ENCODE peak calls at places on chromosomes 13 and 19, in eight cellular contexts. D, O, R, G, T, K, V and E are unnamed samples.

GRCh38 chr13:101700598-101700997 is 248.1 kb downstream of the ITGBL1 start:
- DNase-seq in D (no peak), O (no peak), R (no peak), G (no peak), T (no peak), K (no peak), V (no peak), E (no peak)

GRCh38 chr19:29785955-29786589 is 25.7 kb upstream of the CCNE1 start:
- DNase-seq in D (no peak), O (no peak), R (no peak), G (no peak), T (no peak), K (no peak), V (no peak), E (no peak)

GRCh38 chr13:66210677-66211076 is 1019.5 kb downstream of the PCDH9 start:
- DNase-seq in D (no peak), O (no peak), R (no peak), G (no peak), T (no peak), K (no peak), V (no peak), E (peak; percentile 35)

GRCh38 chr19:58325623-58326022 is 1.2 kb upstream of the ZSCAN22 start:
- DNase-seq in D (no peak), O (no peak), R (no peak), G (no peak), T (no peak), K (no peak), V (no peak), E (no peak)

GRCh38 chr13:104954210-104954609 is 1581.3 kb downstream of the EFNB2 start:
- DNase-seq in D (no peak), O (no peak), R (no peak), G (no peak), T (no peak), K (no peak), V (no peak), E (no peak)

GRCh38 chr13:40189885-40190655 is 476.4 kb downstream of the FOXO1 start:
- DNase-seq in D (no peak), O (peak; percentile 75), R (no peak), G (peak; percentile 59), T (peak; percentile 25), K (no peak), V (peak; percentile 35), E (no peak)

GRCh38 chr19:34804115-34804514 is 31.1 kb upstream of the ZNF599 start:
- DNase-seq in D (no peak), O (no peak), R (no peak), G (no peak), T (no peak), K (no peak), V (no peak), E (no peak)

GRCh38 chr13:21616880-21617279 is 12.9 kb upstream of the MICU2 start:
- DNase-seq in D (no peak), O (no peak), R (no peak), G (no peak), T (no peak), K (peak; percentile 37), V (no peak), E (no peak)

GRCh38 chr13:73335938-73336337 is 277.1 kb downstream of the KLF5 start:
- DNase-seq in D (no peak), O (no peak), R (no peak), G (no peak), T (no peak), K (no peak), V (no peak), E (no peak)

GRCh38 chr19:656751-657559 is 6.1 kb downstream of the RNF126 start:
- DNase-seq in D (no peak), O (no peak), R (no peak), G (no peak), T (no peak), K (no peak), V (no peak), E (no peak)

GRCh38 chr19:17112700-17113099 is 37.1 kb downstream of the MYO9B start:
- DNase-seq in D (no peak), O (no peak), R (no peak), G (no peak), T (no peak), K (no peak), V (no peak), E (no peak)

GRCh38 chr13:113001251-113002140 is 32.5 kb downstream of the MCF2L start:
- DNase-seq in D (no peak), O (peak; percentile 67), R (no peak), G (peak; percentile 55), T (no peak), K (peak; percentile 52), V (peak; percentile 64), E (no peak)

GRCh38 chr13:32427852-32428580 is at the start of gene N4BP2L1:
- DNase-seq in D (peak; percentile 64), O (peak; percentile 64), R (peak; percentile 89), G (no peak), T (peak; percentile 75), K (peak; percentile 80), V (peak; percentile 75), E (no peak)

GRCh38 chr19:56476671-56477428 is at the start of gene ZNF667:
- DNase-seq in D (peak; percentile 18), O (peak; percentile 41), R (no peak), G (peak; percentile 14), T (no peak), K (peak; percentile 17), V (no peak), E (no peak)

GRCh38 chr19:30266687-30267086 is 105.5 kb upstream of the ZNF536 start:
- DNase-seq in D (no peak), O (no peak), R (no peak), G (no peak), T (no peak), K (no peak), V (no peak), E (no peak)

GRCh38 chr19:35266904-35267817 is 1.6 kb upstream of the USF2 start:
- DNase-seq in D (peak; percentile 66), O (no peak), R (peak; percentile 79), G (no peak), T (peak; percentile 66), K (peak; percentile 49), V (peak; percentile 72), E (no peak)

DNA sequence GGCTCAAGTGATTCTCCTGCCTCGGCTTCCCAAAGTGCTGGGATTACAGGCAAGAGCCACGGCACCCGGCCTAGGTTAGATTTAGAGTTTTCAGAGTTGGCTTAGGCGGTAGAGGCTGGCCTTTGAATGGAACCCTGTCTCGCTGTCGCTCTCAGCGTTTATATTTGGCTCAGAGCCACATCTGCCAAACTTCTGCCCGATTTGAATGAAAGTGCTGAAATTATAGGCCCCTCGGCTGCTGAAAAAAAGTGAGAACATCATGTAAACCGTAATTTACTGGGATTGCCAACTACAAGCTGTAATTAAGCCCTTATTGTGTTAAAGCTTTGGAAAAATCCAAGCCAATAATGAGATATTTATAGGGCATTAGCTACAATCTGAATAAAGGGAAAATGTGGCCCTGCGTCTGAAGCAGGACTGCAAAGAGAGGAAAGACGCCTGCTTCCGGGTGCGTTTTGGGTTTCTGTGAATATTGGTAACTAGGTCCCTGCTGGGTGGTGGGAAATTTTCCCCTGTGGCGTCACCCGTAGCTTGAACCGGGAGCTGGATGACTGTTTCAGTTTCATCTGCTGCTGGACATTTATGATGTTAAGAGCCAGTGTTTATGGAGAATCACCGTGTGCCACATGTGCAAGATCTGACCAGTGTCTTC is 9.8 kb downstream of the DNM2 start:
- DNase-seq in D (no peak), O (peak; percentile 13), R (no peak), G (no peak), T (no peak), K (no peak), V (no peak), E (no peak)
- H3K27ac ChIP-seq in D (peak overlapping the region; percentile 91), O (peak overlapping the region; percentile 88), R (no peak overlapping the region), G (no peak overlapping the region), T (no peak overlapping the region), K (no peak overlapping the region), V (peak overlapping the region; percentile 59), E (peak overlapping the region; percentile 7)

GRCh38 chr19:44846455-44847143 is 502 bp downstream of the NECTIN2 start:
- DNase-seq in D (no peak), O (no peak), R (peak; percentile 83), G (peak; percentile 89), T (peak; percentile 53), K (peak; percentile 62), V (peak; percentile 38), E (peak; percentile 34)
- H3K27ac ChIP-seq in D (peak overlapping the region; percentile 96), O (peak overlapping the region; percentile 42), R (peak overlapping the region; percentile 97), G (peak overlapping the region; percentile 97), T (peak overlapping the region; percentile 96), K (peak overlapping the region; percentile 91), V (peak overlapping the region; percentile 98), E (peak overlapping the region; percentile 82)

GRCh38 chr13:24631922-24632321 is 48.3 kb upstream of the ATP12A start:
- DNase-seq in D (no peak), O (no peak), R (no peak), G (no peak), T (no peak), K (no peak), V (no peak), E (no peak)

GRCh38 chr13:24629320-24629719 is 50.9 kb upstream of the ATP12A start:
- DNase-seq in D (no peak), O (no peak), R (no peak), G (no peak), T (no peak), K (no peak), V (no peak), E (no peak)

GRCh38 chr13:24632382-24633121 is 47.7 kb upstream of the ATP12A start:
- DNase-seq in D (no peak), O (no peak), R (no peak), G (no peak), T (no peak), K (no peak), V (no peak), E (no peak)

GRCh38 chr13:24630121-24630520 is 50.1 kb upstream of the ATP12A start:
- DNase-seq in D (no peak), O (no peak), R (no peak), G (no peak), T (no peak), K (no peak), V (no peak), E (no peak)

DNA sequence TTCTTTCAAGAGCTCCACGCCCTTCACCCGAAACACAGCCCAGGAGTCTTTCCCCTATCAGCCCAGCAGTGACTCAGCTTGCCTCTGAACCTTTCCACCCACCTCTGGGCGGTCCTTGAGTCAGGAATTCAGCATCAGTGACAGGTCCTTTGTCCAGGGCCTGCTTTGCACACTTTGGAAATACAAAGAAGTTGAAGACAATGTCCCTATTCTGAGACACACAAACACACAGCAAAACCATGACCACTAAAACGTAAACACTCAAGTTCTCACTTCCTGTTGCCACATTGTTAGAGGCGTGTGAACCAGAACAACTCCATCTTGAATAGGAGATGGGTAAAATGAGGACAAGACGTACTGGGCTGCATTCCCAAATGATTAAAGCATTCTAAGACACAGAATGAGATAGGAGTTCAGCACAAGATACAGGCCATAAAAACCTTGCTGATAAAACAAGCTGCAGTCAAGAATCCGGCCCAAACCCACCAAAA is 49.3 kb upstream of the ATP12A start:
- DNase-seq in D (no peak), O (no peak), R (no peak), G (peak; percentile 55), T (no peak), K (no peak), V (no peak), E (peak; percentile 59)
- H3K27ac ChIP-seq in D (no peak overlapping the region), O (no peak overlapping the region), R (no peak overlapping the region), G (no peak overlapping the region), T (no peak overlapping the region), K (no peak overlapping the region), V (no peak overlapping the region), E (no peak overlapping the region)

DNA sequence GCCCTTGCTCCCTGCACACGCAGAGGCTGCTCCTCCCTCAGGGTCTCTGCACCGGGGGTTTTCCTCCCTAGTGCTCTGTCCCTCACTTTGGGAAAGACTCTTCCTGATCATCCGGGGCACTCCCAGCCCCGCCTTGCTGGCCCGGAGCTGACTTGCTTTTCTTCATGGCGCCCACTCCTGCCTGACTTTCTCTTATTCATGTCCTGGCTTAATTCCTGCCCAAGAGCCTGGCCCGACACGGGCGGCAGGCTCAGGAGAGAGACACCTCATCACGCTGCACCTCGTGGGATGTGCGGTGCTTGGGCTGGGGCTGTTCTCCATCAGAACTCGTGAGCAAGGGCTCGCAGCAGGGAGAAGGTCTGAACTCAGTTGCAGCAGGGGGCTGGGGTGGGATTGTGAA is 11.8 kb upstream of the PLA2G4C start:
- DNase-seq in D (no peak), O (no peak), R (no peak), G (no peak), T (no peak), K (no peak), V (no peak), E (no peak)
- H3K27ac ChIP-seq in D (no peak overlapping the region), O (peak overlapping the region; percentile 84), R (peak overlapping the region; percentile 66), G (no peak overlapping the region), T (peak overlapping the region; percentile 38), K (no peak overlapping the region), V (no peak overlapping the region), E (peak overlapping the region; percentile 59)